ENCODE peak calls at places on chromosomes 1 and 21, in five cellular contexts. One of them, this sample, is unnamed.
A peak's percentile ranks its signal among the peaks of the same experiment; 100 is the strongest.

GRCh38 chr1:160548960-160549664 is 26.1 kb upstream of the SLAMF6 start:
- DNase-seq in suprapubic skin: no peak
- DNase-seq in PC-3: no peak
- DNase-seq in PC-9: no peak
- DNase-seq in epithelial cell of esophagus: no peak
- DNase-seq in this sample: no peak

GRCh38 chr1:51518033-51518729 is 885 bp downstream of the EPS15 start:
- DNase-seq in epithelial cell of esophagus: peak; percentile 49
- DNase-seq in suprapubic skin: peak; percentile 69
- DNase-seq in PC-9: peak; percentile 50
- DNase-seq in PC-3: peak; percentile 77
- DNase-seq in this sample: no peak

GRCh38 chr1:29653034-29653810 is 416.9 kb downstream of the PTPRU start:
- DNase-seq in PC-9: no peak
- DNase-seq in suprapubic skin: no peak
- DNase-seq in epithelial cell of esophagus: no peak
- DNase-seq in PC-3: no peak
- DNase-seq in this sample: no peak

GRCh38 chr21:28699591-28700259 is 293.0 kb downstream of the LTN1 start:
- DNase-seq in suprapubic skin: no peak
- DNase-seq in PC-9: no peak
- DNase-seq in epithelial cell of esophagus: peak; percentile 68
- DNase-seq in PC-3: no peak
- DNase-seq in this sample: no peak

GRCh38 chr1:155012052-155012546 is 9.5 kb downstream of the ZBTB7B start:
- DNase-seq in PC-3: no peak
- DNase-seq in suprapubic skin: peak; percentile 93
- DNase-seq in PC-9: no peak
- DNase-seq in epithelial cell of esophagus: peak; percentile 78
- DNase-seq in this sample: no peak

GRCh38 chr1:151399890-151400235 is 490 bp downstream of the PSMB4 start:
- DNase-seq in suprapubic skin: peak; percentile 64
- DNase-seq in epithelial cell of esophagus: peak; percentile 20
- DNase-seq in PC-9: peak; percentile 4
- DNase-seq in PC-3: no peak
- DNase-seq in this sample: no peak

GRCh38 chr1:40762144-40762923 is 21.3 kb upstream of the KCNQ4 start:
- DNase-seq in PC-3: no peak
- DNase-seq in epithelial cell of esophagus: no peak
- DNase-seq in suprapubic skin: no peak
- DNase-seq in PC-9: no peak
- DNase-seq in this sample: no peak

GRCh38 chr1:113930499-113931161 is 1.5 kb downstream of the HIPK1 start:
- DNase-seq in epithelial cell of esophagus: peak; percentile 49
- DNase-seq in PC-9: peak; percentile 33
- DNase-seq in PC-3: peak; percentile 54
- DNase-seq in suprapubic skin: no peak
- DNase-seq in this sample: no peak

GRCh38 chr1:67390041-67390887 is 39.9 kb downstream of the SERBP1 start:
- DNase-seq in epithelial cell of esophagus: peak; percentile 85
- DNase-seq in suprapubic skin: no peak
- DNase-seq in PC-9: peak; percentile 41
- DNase-seq in PC-3: peak; percentile 35
- DNase-seq in this sample: no peak

GRCh38 chr1:245779797-245780529 is 625.2 kb downstream of the KIF26B start:
- DNase-seq in PC-3: peak; percentile 7
- DNase-seq in PC-9: no peak
- DNase-seq in epithelial cell of esophagus: no peak
- DNase-seq in suprapubic skin: no peak
- DNase-seq in this sample: no peak
- TF ChIP-seq CTCF in PC-3: peak; percentile 34
- TF ChIP-seq CTCF in PC-9: no peak
- TF ChIP-seq CTCF in epithelial cell of esophagus: no peak
- TF ChIP-seq CTCF in suprapubic skin: no peak
- TF ChIP-seq CTCF in this sample: no peak

GRCh38 chr1:212487774-212488435 is 55.2 kb downstream of the NENF start:
- DNase-seq in suprapubic skin: no peak
- DNase-seq in epithelial cell of esophagus: no peak
- DNase-seq in PC-3: no peak
- DNase-seq in PC-9: no peak
- DNase-seq in this sample: no peak
- TF ChIP-seq CTCF in suprapubic skin: no peak
- TF ChIP-seq CTCF in epithelial cell of esophagus: no peak
- TF ChIP-seq CTCF in PC-3: no peak
- TF ChIP-seq CTCF in PC-9: no peak
- TF ChIP-seq CTCF in this sample: no peak

GRCh38 chr1:3119748-3120524 is 50.9 kb downstream of the PRDM16 start:
- DNase-seq in PC-9: no peak
- DNase-seq in epithelial cell of esophagus: no peak
- DNase-seq in suprapubic skin: no peak
- DNase-seq in PC-3: no peak
- DNase-seq in this sample: no peak
- TF ChIP-seq CTCF in PC-9: no peak
- TF ChIP-seq CTCF in epithelial cell of esophagus: no peak
- TF ChIP-seq CTCF in suprapubic skin: no peak
- TF ChIP-seq CTCF in PC-3: peak; percentile 39
- TF ChIP-seq CTCF in this sample: peak; percentile 20

DNA sequence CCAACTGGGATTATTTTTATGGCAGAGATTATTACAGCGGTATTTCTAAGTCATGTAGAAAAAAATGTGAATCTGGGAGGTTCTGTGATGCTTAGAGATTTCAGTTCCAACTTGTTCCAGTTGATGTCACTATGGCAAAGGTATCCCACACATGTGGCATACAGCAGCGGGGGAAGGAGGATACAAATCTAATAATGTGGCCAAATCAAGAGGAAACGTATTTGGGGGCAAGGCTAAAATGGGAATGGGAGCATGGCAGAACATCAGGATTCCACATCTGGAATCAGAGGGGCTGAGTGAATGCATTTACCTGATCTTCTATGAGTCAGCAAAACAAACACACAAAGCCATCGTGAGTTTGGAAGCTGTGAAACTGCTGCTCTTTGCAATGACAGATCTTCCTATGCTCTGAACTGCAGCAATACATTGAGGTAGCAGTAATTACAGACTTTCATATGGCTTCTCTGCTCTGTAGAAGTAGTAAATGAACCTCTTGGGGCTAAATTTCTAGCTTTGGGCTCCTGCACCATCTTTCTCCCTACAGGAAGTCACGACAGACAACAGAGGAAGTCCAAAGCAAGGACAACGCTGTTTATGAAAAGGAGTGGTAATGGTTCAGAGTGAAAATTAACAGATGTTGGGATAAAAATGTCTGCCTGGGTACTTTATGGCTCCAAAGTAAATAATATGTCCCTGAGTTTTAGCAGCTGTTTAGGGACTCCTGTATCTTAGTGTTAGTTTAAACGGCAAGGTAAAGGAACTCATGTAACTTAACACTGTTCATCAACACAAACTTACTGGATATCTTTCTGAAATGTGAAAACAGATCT is 55.6 kb downstream of the GABPA start:
- DNase-seq in PC-3: peak; percentile 58
- DNase-seq in epithelial cell of esophagus: peak; percentile 46
- DNase-seq in suprapubic skin: no peak
- DNase-seq in PC-9: peak; percentile 3
- DNase-seq in this sample: no peak
- TF ChIP-seq CTCF in PC-3: peak; percentile 72
- TF ChIP-seq CTCF in epithelial cell of esophagus: peak; percentile 60
- TF ChIP-seq CTCF in suprapubic skin: peak; percentile 6
- TF ChIP-seq CTCF in PC-9: peak; percentile 37
- TF ChIP-seq CTCF in this sample: peak; percentile 80

DNA sequence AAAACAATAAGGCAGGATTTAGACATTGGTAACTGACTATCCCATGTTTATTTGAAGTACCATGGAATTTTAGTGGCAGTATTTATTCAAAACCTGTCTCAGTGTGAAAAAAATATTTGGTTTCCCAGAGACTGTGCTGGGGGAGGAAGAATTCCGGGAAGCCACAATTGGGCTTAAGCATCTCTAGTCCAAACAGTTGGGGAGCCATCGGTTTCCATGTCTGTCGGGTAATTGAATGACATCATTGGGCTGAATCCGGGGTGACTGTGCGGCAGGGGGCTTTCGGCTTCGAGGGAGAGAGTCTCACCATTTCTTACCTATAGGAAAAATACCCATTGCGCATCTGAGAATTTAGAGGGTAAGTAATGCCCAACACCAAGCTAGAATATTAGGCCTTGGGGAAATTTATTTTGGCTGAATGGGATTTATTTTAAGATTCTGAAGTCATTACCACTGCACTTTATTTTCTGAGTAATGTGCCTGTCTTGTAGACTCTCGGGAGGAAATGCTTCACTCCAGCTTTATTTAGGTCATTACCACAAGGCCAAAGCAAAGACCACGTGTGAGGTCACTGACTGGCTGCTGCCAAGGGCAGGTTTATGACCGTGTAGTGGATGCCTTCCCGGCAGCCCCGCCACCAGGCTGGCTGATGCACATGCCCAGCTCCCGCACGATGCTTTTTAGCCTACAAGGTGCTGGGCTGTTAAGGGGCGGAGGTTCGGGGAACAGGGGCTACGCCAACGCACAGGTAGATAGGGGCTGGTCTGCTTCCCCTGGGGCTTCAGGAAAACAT is 23.1 kb upstream of the UMODL1 start:
- DNase-seq in PC-9: no peak
- DNase-seq in PC-3: peak; percentile 58
- DNase-seq in epithelial cell of esophagus: no peak
- DNase-seq in suprapubic skin: no peak
- DNase-seq in this sample: no peak
- TF ChIP-seq CTCF in PC-9: no peak
- TF ChIP-seq CTCF in PC-3: no peak
- TF ChIP-seq CTCF in epithelial cell of esophagus: no peak
- TF ChIP-seq CTCF in suprapubic skin: no peak
- TF ChIP-seq CTCF in this sample: peak; percentile 40

GRCh38 chr1:169509354-169509753 is 23.6 kb upstream of the SLC19A2 start:
- DNase-seq in PC-3: no peak
- DNase-seq in suprapubic skin: no peak
- DNase-seq in PC-9: no peak
- DNase-seq in epithelial cell of esophagus: no peak
- DNase-seq in this sample: no peak

GRCh38 chr1:169507413-169507812 is 21.7 kb upstream of the SLC19A2 start:
- DNase-seq in suprapubic skin: no peak
- DNase-seq in PC-3: no peak
- DNase-seq in PC-9: no peak
- DNase-seq in epithelial cell of esophagus: no peak
- DNase-seq in this sample: no peak

GRCh38 chr1:169511339-169512028 is 25.7 kb upstream of the SLC19A2 start:
- DNase-seq in PC-9: no peak
- DNase-seq in epithelial cell of esophagus: peak; percentile 90
- DNase-seq in suprapubic skin: peak; percentile 65
- DNase-seq in PC-3: peak; percentile 93
- DNase-seq in this sample: no peak

GRCh38 chr1:169510060-169510459 is 24.3 kb upstream of the SLC19A2 start:
- DNase-seq in epithelial cell of esophagus: no peak
- DNase-seq in PC-9: no peak
- DNase-seq in PC-3: no peak
- DNase-seq in suprapubic skin: no peak
- DNase-seq in this sample: no peak

GRCh38 chr1:169508432-169509338 is 22.9 kb upstream of the SLC19A2 start:
- DNase-seq in PC-3: no peak
- DNase-seq in PC-9: no peak
- DNase-seq in suprapubic skin: no peak
- DNase-seq in epithelial cell of esophagus: no peak
- DNase-seq in this sample: no peak
- TF ChIP-seq CTCF in PC-3: no peak
- TF ChIP-seq CTCF in PC-9: no peak
- TF ChIP-seq CTCF in suprapubic skin: no peak
- TF ChIP-seq CTCF in epithelial cell of esophagus: no peak
- TF ChIP-seq CTCF in this sample: no peak

DNA sequence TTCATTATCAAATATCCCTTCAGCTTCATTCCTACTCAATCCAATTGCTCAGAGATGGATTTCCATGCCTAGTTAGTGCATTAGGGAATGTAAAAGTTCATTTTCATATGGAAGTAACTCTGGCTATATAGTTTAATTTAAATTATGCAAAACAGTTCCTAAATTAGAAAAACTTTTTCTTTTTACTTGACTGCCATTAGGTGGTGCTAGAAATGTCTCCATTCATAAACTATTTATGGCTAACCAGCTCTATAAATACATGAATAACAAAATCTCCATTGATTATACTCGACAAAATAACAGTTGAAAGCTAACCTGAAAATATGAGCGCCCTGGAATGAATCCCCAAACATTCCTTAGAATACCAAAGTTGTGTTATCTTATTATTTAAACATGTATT is 311.4 kb downstream of the USH2A start:
- DNase-seq in epithelial cell of esophagus: no peak
- DNase-seq in PC-3: peak; percentile 29
- DNase-seq in suprapubic skin: no peak
- DNase-seq in PC-9: no peak
- DNase-seq in this sample: no peak
- TF ChIP-seq CTCF in epithelial cell of esophagus: no peak
- TF ChIP-seq CTCF in PC-3: peak; percentile 80
- TF ChIP-seq CTCF in suprapubic skin: no peak
- TF ChIP-seq CTCF in PC-9: peak; percentile 37
- TF ChIP-seq CTCF in this sample: peak; percentile 78

DNA sequence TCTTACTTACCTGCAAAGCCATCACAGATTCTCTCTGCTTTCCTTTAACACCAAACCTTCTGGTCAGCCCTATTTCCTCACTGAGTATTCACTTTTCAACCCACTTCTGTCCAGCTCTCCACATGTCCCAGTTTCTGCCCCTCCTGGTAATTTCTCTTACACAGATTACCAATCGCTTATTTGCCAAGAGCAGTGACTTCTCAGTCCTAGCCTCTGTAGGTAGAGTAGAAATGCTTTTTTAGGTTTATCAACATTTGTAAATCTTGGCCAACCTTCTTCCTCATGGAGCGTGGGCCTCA is 33.6 kb upstream of the LRRC8C start:
- DNase-seq in PC-3: no peak
- DNase-seq in epithelial cell of esophagus: no peak
- DNase-seq in PC-9: no peak
- DNase-seq in suprapubic skin: no peak
- DNase-seq in this sample: no peak
- TF ChIP-seq CTCF in PC-3: peak; percentile 23
- TF ChIP-seq CTCF in epithelial cell of esophagus: no peak
- TF ChIP-seq CTCF in PC-9: peak; percentile 35
- TF ChIP-seq CTCF in suprapubic skin: no peak
- TF ChIP-seq CTCF in this sample: peak; percentile 63